ENCODE peak calls at places on chromosome 3, in six cellular contexts. J is psoas muscle, S is aorta, I is RPMI7951, F is lower leg skin, P is neural progenitor cell. M is an unnamed sample.

GRCh38 chr3:182179631-182180030 is 467.9 kb downstream of the SOX2 start:
- DNase-seq in J (no peak), S (no peak), I (no peak), F (no peak), P (no peak), M (no peak)

GRCh38 chr3:12522721-12523120 is 22.6 kb downstream of the MKRN2OS start:
- DNase-seq in J (peak; percentile 77), S (no peak), I (no peak), F (no peak), P (no peak), M (no peak)

GRCh38 chr3:111936191-111936841 is 42.5 kb upstream of the ABHD10 start:
- DNase-seq in J (no peak), S (no peak), I (peak; percentile 71), F (no peak), P (no peak), M (no peak)

GRCh38 chr3:171242170-171242569 is 215.7 kb upstream of the SLC2A2 start:
- DNase-seq in J (no peak), S (no peak), I (no peak), F (no peak), P (no peak), M (no peak)

GRCh38 chr3:31521468-31521867 is 11.3 kb upstream of the STT3B start:
- DNase-seq in J (no peak), S (no peak), I (no peak), F (no peak), P (no peak), M (no peak)

GRCh38 chr3:159844383-159844730 is 144.3 kb upstream of the IL12A start:
- DNase-seq in J (no peak), S (no peak), I (peak; percentile 69), F (no peak), P (no peak), M (no peak)

GRCh38 chr3:108524547-108524946 is 14.2 kb upstream of the MYH15 start:
- DNase-seq in J (no peak), S (no peak), I (peak; percentile 8), F (no peak), P (peak; percentile 17), M (no peak)

GRCh38 chr3:15982667-15983145 is 184.9 kb upstream of the ANKRD28 start:
- DNase-seq in J (peak; percentile 84), S (no peak), I (peak; percentile 97), F (no peak), P (peak; percentile 66), M (no peak)

GRCh38 chr3:179015551-179016020 is 56.0 kb downstream of the ZMAT3 start:
- DNase-seq in J (no peak), S (no peak), I (peak; percentile 80), F (no peak), P (peak; percentile 77), M (peak; percentile 23)

GRCh38 chr3:185729335-185729715 is 95.5 kb downstream of the IGF2BP2 start:
- DNase-seq in J (no peak), S (no peak), I (peak; percentile 59), F (no peak), P (no peak), M (no peak)

GRCh38 chr3:193132923-193133463 is 108.0 kb upstream of the PLAAT1 start:
- DNase-seq in J (no peak), S (no peak), I (peak; percentile 54), F (no peak), P (peak; percentile 4), M (no peak)

GRCh38 chr3:192339214-192339613 is 388.1 kb downstream of the FGF12 start:
- DNase-seq in J (no peak), S (no peak), I (no peak), F (no peak), P (peak; percentile 30), M (no peak)

GRCh38 chr3:48338635-48339034 is 5.2 kb upstream of the SPINK8 start:
- DNase-seq in J (no peak), S (no peak), I (peak; percentile 8), F (no peak), P (no peak), M (no peak)

GRCh38 chr3:71854096-71854495 is 69.1 kb upstream of the PROK2 start:
- DNase-seq in J (no peak), S (no peak), I (no peak), F (peak; percentile 70), P (no peak), M (no peak)

GRCh38 chr3:143424874-143425273 is 305.3 kb downstream of the CHST2 start:
- DNase-seq in J (no peak), S (no peak), I (no peak), F (no peak), P (no peak), M (no peak)

GRCh38 chr3:121295966-121296365 is 249.8 kb downstream of the POLQ start:
- DNase-seq in J (no peak), S (no peak), I (no peak), F (no peak), P (no peak), M (no peak)

GRCh38 chr3:192122832-192123594 is 604.3 kb downstream of the FGF12 start:
- DNase-seq in J (no peak), S (no peak), I (peak; percentile 52), F (no peak), P (no peak), M (no peak)

GRCh38 chr3:57696861-57697321 is 4.0 kb upstream of the DENND6A start:
- DNase-seq in J (peak; percentile 56), S (no peak), I (no peak), F (no peak), P (no peak), M (no peak)

GRCh38 chr3:194399874-194400411 is 877 bp upstream of the GP5 start:
- DNase-seq in J (no peak), S (no peak), I (no peak), F (no peak), P (no peak), M (no peak)

GRCh38 chr3:65575376-65575840 is 463.3 kb downstream of the MAGI1 start:
- DNase-seq in J (no peak), S (no peak), I (peak; percentile 10), F (no peak), P (no peak), M (no peak)